ENCODE peak calls at places on chromosomes 16 and 17, in six cellular contexts. One of them, this sample, is unnamed.

GRCh38 chr16:88634141-88634993 is 4.0 kb upstream of the IL17C start:
- DNase-seq in H1: peak; percentile 96
- DNase-seq in HCT116: no peak
- DNase-seq in SK-N-SH: no peak
- DNase-seq in HepG2: no peak
- DNase-seq in K562: peak; percentile 98
- DNase-seq in this sample: no peak

GRCh38 chr17:1754430-1755112 is 7.3 kb upstream of the SERPINF1 start:
- DNase-seq in H1: no peak
- DNase-seq in HCT116: no peak
- DNase-seq in SK-N-SH: peak; percentile 52
- DNase-seq in HepG2: no peak
- DNase-seq in K562: no peak
- DNase-seq in this sample: no peak

GRCh38 chr16:75322706-75323105 is 71.3 kb upstream of the BCAR1 start:
- DNase-seq in H1: no peak
- DNase-seq in HCT116: no peak
- DNase-seq in SK-N-SH: no peak
- DNase-seq in HepG2: no peak
- DNase-seq in K562: no peak
- DNase-seq in this sample: no peak

GRCh38 chr17:76171701-76172100 is 30.7 kb upstream of the FOXJ1 start:
- DNase-seq in H1: no peak
- DNase-seq in HCT116: no peak
- DNase-seq in SK-N-SH: no peak
- DNase-seq in HepG2: no peak
- DNase-seq in K562: no peak
- DNase-seq in this sample: no peak

GRCh38 chr16:4828567-4829320 is 18.3 kb downstream of the GLYR1 start:
- DNase-seq in H1: no peak
- DNase-seq in HCT116: no peak
- DNase-seq in SK-N-SH: no peak
- DNase-seq in HepG2: no peak
- DNase-seq in K562: no peak
- DNase-seq in this sample: no peak

GRCh38 chr16:50925758-50926357 is 184.0 kb downstream of the CYLD start:
- DNase-seq in H1: no peak
- DNase-seq in HCT116: no peak
- DNase-seq in SK-N-SH: no peak
- DNase-seq in HepG2: no peak
- DNase-seq in K562: no peak
- DNase-seq in this sample: no peak

GRCh38 chr16:85437161-85438052 is 175.7 kb upstream of the GSE1 start:
- DNase-seq in H1: no peak
- DNase-seq in HCT116: no peak
- DNase-seq in SK-N-SH: no peak
- DNase-seq in HepG2: no peak
- DNase-seq in K562: peak; percentile 86
- DNase-seq in this sample: no peak

GRCh38 chr17:43905400-43905984 is 1.8 kb downstream of the MPP2 start:
- DNase-seq in H1: peak; percentile 70
- DNase-seq in HCT116: no peak
- DNase-seq in SK-N-SH: peak; percentile 68
- DNase-seq in HepG2: no peak
- DNase-seq in K562: no peak
- DNase-seq in this sample: no peak

GRCh38 chr17:34151081-34151480 is 104.0 kb upstream of the CCL2 start:
- DNase-seq in H1: no peak
- DNase-seq in HCT116: no peak
- DNase-seq in SK-N-SH: no peak
- DNase-seq in HepG2: no peak
- DNase-seq in K562: no peak
- DNase-seq in this sample: no peak

GRCh38 chr17:17723354-17724261 is 42.4 kb downstream of the RAI1 start:
- DNase-seq in H1: peak; percentile 66
- DNase-seq in HCT116: no peak
- DNase-seq in SK-N-SH: peak; percentile 87
- DNase-seq in HepG2: no peak
- DNase-seq in K562: no peak
- DNase-seq in this sample: no peak

GRCh38 chr16:31005350-31006085 is 4.9 kb downstream of the STX1B start:
- DNase-seq in H1: no peak
- DNase-seq in HCT116: no peak
- DNase-seq in SK-N-SH: peak; percentile 4
- DNase-seq in HepG2: no peak
- DNase-seq in K562: no peak
- DNase-seq in this sample: no peak

GRCh38 chr17:73324711-73325526 is 13.1 kb upstream of the CDC42EP4 start:
- DNase-seq in H1: no peak
- DNase-seq in HCT116: no peak
- DNase-seq in SK-N-SH: peak; percentile 55
- DNase-seq in HepG2: no peak
- DNase-seq in K562: no peak
- DNase-seq in this sample: no peak

GRCh38 chr17:67491009-67491677 is 114.1 kb downstream of the PITPNC1 start:
- DNase-seq in H1: peak; percentile 62
- DNase-seq in HCT116: peak; percentile 87
- DNase-seq in SK-N-SH: peak; percentile 89
- DNase-seq in HepG2: peak; percentile 19
- DNase-seq in K562: no peak
- DNase-seq in this sample: no peak

GRCh38 chr17:10683853-10684252 is 13.5 kb downstream of the SCO1 start:
- DNase-seq in H1: no peak
- DNase-seq in HCT116: peak; percentile 28
- DNase-seq in SK-N-SH: peak; percentile 46
- DNase-seq in HepG2: peak; percentile 16
- DNase-seq in K562: peak; percentile 26
- DNase-seq in this sample: no peak

GRCh38 chr17:28397687-28398279 is 8.2 kb downstream of the SLC46A1 start:
- DNase-seq in H1: no peak
- DNase-seq in HCT116: no peak
- DNase-seq in SK-N-SH: no peak
- DNase-seq in HepG2: no peak
- DNase-seq in K562: no peak
- DNase-seq in this sample: no peak

GRCh38 chr16:3519581-3519980 is 18.8 kb downstream of the CLUAP1 start:
- DNase-seq in H1: no peak
- DNase-seq in HCT116: no peak
- DNase-seq in SK-N-SH: no peak
- DNase-seq in HepG2: no peak
- DNase-seq in K562: no peak
- DNase-seq in this sample: no peak

GRCh38 chr17:21382560-21383495 is 6.7 kb downstream of the KCNJ12 start:
- DNase-seq in H1: no peak
- DNase-seq in HCT116: no peak
- DNase-seq in SK-N-SH: peak; percentile 83
- DNase-seq in HepG2: no peak
- DNase-seq in K562: no peak
- DNase-seq in this sample: no peak

GRCh38 chr17:42288985-42289862 is 926 bp downstream of the STAT5A start:
- DNase-seq in H1: peak; percentile 62
- DNase-seq in HCT116: no peak
- DNase-seq in SK-N-SH: no peak
- DNase-seq in HepG2: no peak
- DNase-seq in K562: peak; percentile 83
- DNase-seq in this sample: no peak

GRCh38 chr16:28321700-28322411 is 29.5 kb downstream of the SBK1 start:
- DNase-seq in H1: peak; percentile 90
- DNase-seq in HCT116: peak; percentile 12
- DNase-seq in SK-N-SH: peak; percentile 80
- DNase-seq in HepG2: peak; percentile 32
- DNase-seq in K562: peak; percentile 61
- DNase-seq in this sample: no peak

GRCh38 chr16:1525871-1526607 is 7.4 kb upstream of the TMEM204 start:
- DNase-seq in H1: no peak
- DNase-seq in HCT116: no peak
- DNase-seq in SK-N-SH: no peak
- DNase-seq in HepG2: no peak
- DNase-seq in K562: no peak
- DNase-seq in this sample: no peak

GRCh38 chr16:85132456-85133289 is 20.4 kb upstream of the CIBAR2 start:
- DNase-seq in H1: no peak
- DNase-seq in HCT116: no peak
- DNase-seq in SK-N-SH: no peak
- DNase-seq in HepG2: no peak
- DNase-seq in K562: no peak
- DNase-seq in this sample: no peak

DNA sequence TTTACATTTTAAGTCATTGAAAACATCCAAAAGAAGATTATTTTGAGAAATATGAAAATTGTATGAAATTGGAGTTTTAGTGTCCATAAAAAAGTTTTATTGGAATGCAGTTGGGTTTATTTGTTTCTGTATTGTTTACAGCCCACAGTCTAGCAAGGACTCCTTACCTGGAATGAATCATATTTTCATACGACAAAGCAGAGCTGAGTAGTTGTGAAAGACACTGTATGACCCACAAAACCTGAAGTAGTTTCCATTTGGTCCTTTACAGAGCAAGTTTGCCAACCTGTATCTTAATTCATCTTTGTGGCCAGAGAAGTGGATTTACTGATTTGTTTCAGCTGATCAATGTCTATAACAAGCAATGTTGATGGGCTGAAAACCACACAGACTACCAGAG is 10.3 kb downstream of the CCL18 start:
- DNase-seq in H1: no peak
- DNase-seq in HCT116: no peak
- DNase-seq in SK-N-SH: no peak
- DNase-seq in HepG2: no peak
- DNase-seq in K562: no peak
- DNase-seq in this sample: no peak
- TF ChIP-seq SIN3A in H1: no peak
- TF ChIP-seq SIN3A in HCT116: no peak
- TF ChIP-seq SIN3A in SK-N-SH: no peak
- TF ChIP-seq SIN3A in HepG2: no peak
- TF ChIP-seq SIN3A in K562: no peak
- TF ChIP-seq SIN3A in this sample: no peak

DNA sequence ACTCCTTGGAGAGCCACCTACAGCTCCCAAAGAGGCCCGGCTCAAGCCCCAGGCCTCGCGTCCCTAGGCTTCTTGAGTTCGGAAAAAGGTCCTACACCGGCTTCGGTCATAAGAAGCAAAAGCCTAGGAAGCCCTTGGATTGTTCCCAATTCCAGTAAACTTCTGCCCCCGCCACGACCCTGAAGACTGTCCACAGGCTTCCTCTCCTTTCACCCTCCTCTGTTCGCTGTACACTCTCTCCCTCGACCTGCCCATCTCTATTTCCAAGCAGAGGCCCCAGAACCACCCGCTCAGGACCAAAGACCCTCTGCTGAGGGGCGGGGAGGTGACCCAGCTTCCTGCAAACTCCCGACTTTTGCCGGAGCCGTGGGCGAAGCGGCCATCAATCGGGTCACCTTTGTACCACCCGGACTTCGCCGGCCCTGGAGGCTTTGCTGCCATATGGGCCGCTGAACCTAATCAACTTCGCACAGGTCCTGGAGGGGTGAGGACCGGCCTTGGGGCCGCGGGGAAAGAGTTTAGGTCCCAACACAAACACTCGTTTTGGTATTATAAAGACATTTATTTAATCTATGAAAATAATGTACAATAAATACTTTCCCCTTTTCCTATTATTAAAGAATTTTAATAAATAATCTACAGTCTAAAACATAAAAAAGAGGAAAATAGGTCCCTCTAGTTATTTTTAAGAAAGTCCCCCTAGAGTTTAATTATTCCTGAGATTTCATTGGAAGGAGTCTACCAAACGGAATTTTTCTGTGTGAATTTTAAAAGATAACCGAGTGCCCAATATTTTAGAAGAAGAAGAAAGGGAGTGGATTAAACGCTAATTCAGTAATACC is 2.6 kb downstream of the HOXB2 start:
- DNase-seq in H1: no peak
- DNase-seq in HCT116: no peak
- DNase-seq in SK-N-SH: no peak
- DNase-seq in HepG2: no peak
- DNase-seq in K562: no peak
- DNase-seq in this sample: no peak
- TF ChIP-seq SIN3A in H1: no peak
- TF ChIP-seq SIN3A in HCT116: no peak
- TF ChIP-seq SIN3A in SK-N-SH: no peak
- TF ChIP-seq SIN3A in HepG2: no peak
- TF ChIP-seq SIN3A in K562: no peak
- TF ChIP-seq SIN3A in this sample: no peak

GRCh38 chr17:40516581-40517285 is 15.3 kb upstream of the TNS4 start:
- DNase-seq in H1: no peak
- DNase-seq in HCT116: peak; percentile 62
- DNase-seq in SK-N-SH: peak; percentile 43
- DNase-seq in HepG2: peak; percentile 93
- DNase-seq in K562: peak; percentile 66
- DNase-seq in this sample: no peak
- TF ChIP-seq SIN3A in H1: no peak
- TF ChIP-seq SIN3A in HCT116: no peak
- TF ChIP-seq SIN3A in SK-N-SH: no peak
- TF ChIP-seq SIN3A in HepG2: no peak
- TF ChIP-seq SIN3A in K562: no peak
- TF ChIP-seq SIN3A in this sample: no peak

DNA sequence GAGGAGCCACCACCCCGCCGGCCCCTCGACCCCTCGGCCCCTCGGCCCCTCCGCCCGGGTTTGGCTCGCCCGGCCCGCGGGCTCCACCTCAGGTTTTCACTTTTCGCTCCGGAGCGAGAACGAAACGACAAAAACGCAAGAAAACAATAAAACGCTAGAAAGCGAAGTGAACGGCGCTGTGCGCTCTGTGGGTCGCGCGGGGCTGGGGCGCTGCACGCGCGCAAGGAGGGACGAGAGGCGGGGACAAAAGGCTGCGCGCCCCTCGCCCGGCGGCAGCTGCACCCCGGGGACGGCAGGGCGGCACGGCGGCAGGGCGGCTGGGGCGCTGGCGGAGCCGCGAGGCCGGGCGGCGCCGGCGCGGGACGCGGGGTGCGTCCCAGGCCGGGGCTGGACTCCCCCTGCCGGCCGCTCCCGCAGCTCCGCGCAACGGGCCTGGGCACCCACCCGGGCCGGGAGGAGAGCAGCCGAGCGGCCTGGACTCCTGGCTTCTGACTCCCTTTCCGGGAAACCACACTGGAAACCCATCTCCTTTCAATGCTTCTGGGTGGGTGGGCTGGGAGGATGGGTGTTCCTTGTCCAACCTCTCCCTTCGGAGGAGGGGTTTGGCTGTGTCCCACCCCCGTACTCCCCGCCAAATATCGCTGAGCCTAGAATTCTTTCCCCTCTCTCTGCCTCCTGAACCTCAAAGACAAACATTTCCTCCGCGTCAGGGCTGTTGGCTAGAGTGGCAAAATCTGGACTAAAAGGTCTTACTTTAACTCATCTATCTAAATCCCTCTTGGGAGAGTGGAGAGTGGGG is 9.9 kb downstream of the TBX2 start:
- DNase-seq in H1: peak; percentile 73
- DNase-seq in HCT116: peak; percentile 36
- DNase-seq in SK-N-SH: peak; percentile 73
- DNase-seq in HepG2: no peak
- DNase-seq in K562: peak; percentile 81
- DNase-seq in this sample: no peak
- TF ChIP-seq SIN3A in H1: no peak
- TF ChIP-seq SIN3A in HCT116: no peak
- TF ChIP-seq SIN3A in SK-N-SH: no peak
- TF ChIP-seq SIN3A in HepG2: no peak
- TF ChIP-seq SIN3A in K562: no peak
- TF ChIP-seq SIN3A in this sample: no peak

GRCh38 chr17:46876353-46876887 is 25.0 kb downstream of the WNT9B start:
- DNase-seq in H1: peak; percentile 74
- DNase-seq in HCT116: peak; percentile 61
- DNase-seq in SK-N-SH: peak; percentile 48
- DNase-seq in HepG2: peak; percentile 53
- DNase-seq in K562: peak; percentile 64
- DNase-seq in this sample: no peak
- TF ChIP-seq SIN3A in H1: no peak
- TF ChIP-seq SIN3A in HCT116: no peak
- TF ChIP-seq SIN3A in SK-N-SH: no peak
- TF ChIP-seq SIN3A in HepG2: no peak
- TF ChIP-seq SIN3A in K562: no peak
- TF ChIP-seq SIN3A in this sample: no peak